ENCODE peak calls at places on chromosomes 2 and 18, in five cellular contexts. E, M, C, O and J are unnamed samples.

GRCh38 chr2:181305151-181306123 is 151.7 kb upstream of the ITGA4 start:
- DNase-seq in E (no peak), M (no peak), O (no peak), C (peak), J (peak)

GRCh38 chr2:222000326-222000725 is 298.5 kb downstream of the PAX3 start:
- DNase-seq in E (no peak), C (no peak), O (no peak), M (no peak), J (no peak)

GRCh38 chr18:61901334-61901986 is 8.7 kb upstream of the RNF152 start:
- DNase-seq in M (peak), O (peak), C (peak), E (peak), J (peak)

GRCh38 chr2:16284941-16285625 is 344.7 kb downstream of the MYCN start:
- DNase-seq in C (no peak), M (no peak), E (no peak), O (no peak), J (no peak)

GRCh38 chr2:143425896-143426295 is 296.7 kb downstream of the ARHGAP15 start:
- DNase-seq in C (no peak), O (no peak), E (no peak), M (no peak), J (no peak)

GRCh38 chr2:8583400-8584173 is 98.3 kb upstream of the ID2 start:
- DNase-seq in E (peak), C (peak), O (no peak), M (peak), J (peak)

GRCh38 chr2:42089340-42089925 is 41.6 kb downstream of the PKDCC start:
- DNase-seq in E (peak), C (peak), O (peak), M (peak), J (no peak)

GRCh38 chr2:1795842-1796580 is 51.7 kb upstream of the PXDN start:
- DNase-seq in O (no peak), C (no peak), E (no peak), M (no peak), J (no peak)

GRCh38 chr2:73020657-73021370 is 50.7 kb downstream of the SFXN5 start:
- DNase-seq in M (no peak), E (no peak), C (peak), O (peak), J (no peak)

GRCh38 chr2:207226243-207226642 is 60.5 kb upstream of the KLF7 start:
- DNase-seq in M (no peak), E (no peak), C (no peak), O (no peak), J (no peak)

GRCh38 chr2:181411105-181411849 is 45.9 kb upstream of the ITGA4 start:
- DNase-seq in E (no peak), O (no peak), M (no peak), C (no peak), J (peak)

GRCh38 chr2:112812318-112813042 is 24.1 kb downstream of the IL1B start:
- DNase-seq in M (peak), O (no peak), E (no peak), C (no peak), J (no peak)

GRCh38 chr2:68458962-68459361 is 8.1 kb downstream of the FBXO48 start:
- DNase-seq in O (no peak), M (no peak), C (no peak), E (no peak), J (no peak)

GRCh38 chr2:147739531-147739930 is 105.3 kb upstream of the ACVR2A start:
- DNase-seq in O (no peak), M (no peak), E (no peak), C (no peak), J (no peak)

GRCh38 chr2:174605687-174606086 is 8.1 kb upstream of the WIPF1 start:
- DNase-seq in M (no peak), C (no peak), O (no peak), E (no peak), J (no peak)

GRCh38 chr2:235877271-235877670 is 290.9 kb downstream of the GBX2 start:
- DNase-seq in E (no peak), C (no peak), O (no peak), M (no peak), J (no peak)

GRCh38 chr2:143891879-143892308 is 628.0 kb downstream of the ZEB2 start:
- DNase-seq in M (no peak), E (no peak), C (no peak), O (no peak), J (no peak)

GRCh38 chr2:12720181-12720580 is 3.4 kb downstream of the TRIB2 start:
- DNase-seq in C (no peak), O (no peak), M (no peak), E (no peak), J (no peak)

GRCh38 chr2:191270303-191271178 is 25.3 kb downstream of the MYO1B start:
- DNase-seq in E (no peak), M (no peak), O (no peak), C (no peak), J (no peak)

GRCh38 chr18:22822024-22822423 is 111.1 kb upstream of the RBBP8 start:
- DNase-seq in E (no peak), C (no peak), M (no peak), O (no peak), J (no peak)

GRCh38 chr18:35756506-35757117 is 175.1 kb downstream of the GALNT1 start:
- DNase-seq in C (peak), E (peak), M (peak), O (peak), J (no peak)

GRCh38 chr18:34659579-34660517 is 50.2 kb upstream of the DTNA start:
- DNase-seq in O (peak), E (peak), C (peak), M (no peak), J (no peak)

GRCh38 chr2:208134928-208135586 is 5.4 kb upstream of the CRYGC start:
- DNase-seq in C (peak), E (no peak), O (no peak), M (no peak), J (no peak)

GRCh38 chr2:134406311-134406710 is 152.4 kb downstream of the MGAT5 start:
- DNase-seq in C (no peak), O (no peak), M (no peak), E (no peak), J (no peak)

GRCh38 chr18:2236232-2236631 is 335.1 kb downstream of the METTL4 start:
- DNase-seq in M (no peak), E (no peak), O (no peak), C (no peak), J (no peak)

GRCh38 chr2:225512873-225513580 is 113.5 kb downstream of the NYAP2 start:
- DNase-seq in M (no peak), E (no peak), O (no peak), C (peak), J (no peak)

DNA sequence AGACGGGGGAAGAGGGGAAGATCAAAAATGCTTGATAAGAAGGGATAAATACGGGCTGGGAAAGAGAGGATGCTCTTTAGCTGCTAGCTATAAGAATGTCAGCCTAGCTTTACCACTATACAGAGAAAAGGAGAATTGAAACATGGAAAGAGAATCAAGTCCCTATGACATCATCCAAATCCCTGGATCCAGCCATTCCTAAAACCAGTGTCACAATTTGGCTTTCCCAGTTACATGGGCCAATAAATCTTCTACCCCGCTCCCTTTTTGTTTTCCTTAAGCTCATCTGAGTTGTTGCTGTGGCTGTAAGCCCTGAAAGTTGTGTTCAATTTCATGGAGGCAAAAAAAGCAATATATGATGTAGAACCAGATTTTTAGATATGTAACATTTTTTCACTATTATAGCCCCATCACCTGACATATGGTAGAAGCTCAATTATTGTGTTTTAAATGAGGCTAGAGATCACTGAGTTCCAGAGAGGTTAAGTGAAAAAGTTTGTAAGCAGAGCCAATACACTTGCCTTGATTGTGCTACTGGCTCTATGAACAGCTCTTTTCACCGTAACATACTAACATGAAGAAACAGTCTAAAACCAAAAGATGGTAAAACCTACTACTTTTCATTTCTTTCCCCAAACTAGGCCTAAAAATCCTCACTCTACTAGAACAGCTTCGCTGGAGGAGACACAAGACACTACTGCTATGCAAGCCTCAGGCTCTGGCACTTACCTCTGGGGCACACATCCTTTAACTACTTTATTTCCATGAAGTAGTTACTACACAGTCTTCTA is 4.3 kb downstream of the HNRNPLL start:
- DNase-seq in C (no peak), E (no peak), O (no peak), M (no peak), J (no peak)
- TF ChIP-seq FOXM1 in C (no peak), E (no peak), O (no peak), M (no peak), J (no peak)

GRCh38 chr2:111050701-111051376 is 69.9 kb upstream of the BCL2L11 start:
- DNase-seq in E (no peak), M (no peak), O (no peak), C (peak), J (peak)
- TF ChIP-seq FOXM1 in E (no peak), M (no peak), O (no peak), C (no peak), J (peak)

GRCh38 chr2:189577108-189577507 is 3.5 kb downstream of the SLC40A1 start:
- DNase-seq in M (no peak), O (no peak), E (no peak), C (no peak), J (no peak)
- TF ChIP-seq FOXM1 in M (no peak), O (no peak), E (no peak), C (no peak), J (no peak)

DNA sequence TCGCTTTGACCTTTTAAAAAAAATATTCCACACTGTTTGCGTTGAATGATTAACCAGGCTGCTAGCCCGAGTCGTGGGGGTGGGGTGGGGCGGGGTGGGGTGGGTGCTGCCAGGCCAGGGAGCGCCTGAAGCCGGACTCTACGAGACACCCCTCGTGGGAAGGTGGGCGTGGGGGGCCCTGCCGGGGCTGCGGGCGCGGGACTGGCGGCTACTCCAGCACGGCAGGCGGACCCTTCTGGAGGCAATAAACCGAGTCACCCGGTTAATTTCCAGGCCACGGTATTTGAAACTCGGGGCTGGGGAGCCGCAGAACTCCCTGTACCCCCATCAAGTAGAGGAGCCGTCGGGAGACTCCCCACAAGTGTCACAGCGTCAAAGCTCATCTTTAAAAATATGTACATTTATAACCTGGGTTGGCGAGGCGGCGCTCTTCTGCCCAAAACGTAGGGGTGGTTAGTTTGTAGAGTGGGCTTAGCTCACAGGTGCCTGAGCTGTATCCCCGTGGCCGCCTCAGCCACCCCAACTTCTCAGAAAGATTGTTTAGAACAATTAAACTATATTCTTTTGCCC is 1.2 kb downstream of the B3GNT2 start:
- DNase-seq in E (peak), M (peak), O (peak), C (peak), J (no peak)
- TF ChIP-seq FOXM1 in E (no peak), M (no peak), O (no peak), C (no peak), J (no peak)